ENCODE peak calls at places on chromosomes 4 and X, in five cellular contexts. W is AG08396, O is tibial artery, P is GDM1, N is HuH-7. Q is an unnamed sample.

GRCh38 chrX:135185795-135186443 is 14.7 kb upstream of the CT55 start:
- DNase-seq in W (peak; percentile 59), O (no peak), P (peak; percentile 18), N (peak; percentile 61), Q (no peak)

GRCh38 chr4:57044279-57044678 is 65.6 kb downstream of the POLR2B start:
- DNase-seq in W (no peak), O (no peak), P (no peak), N (no peak), Q (no peak)

GRCh38 chrX:24506082-24506481 is 41.0 kb downstream of the PDK3 start:
- DNase-seq in W (peak; percentile 15), O (no peak), P (no peak), N (no peak), Q (no peak)

GRCh38 chr4:4618846-4619245 is 77.0 kb upstream of the STX18 start:
- DNase-seq in W (no peak), O (no peak), P (no peak), N (no peak), Q (no peak)

GRCh38 chr4:1398686-1399507 is 7.3 kb downstream of the NKX1-1 start:
- DNase-seq in W (no peak), O (peak; percentile 48), P (no peak), N (no peak), Q (no peak)

GRCh38 chr4:101846550-101846949 is 56.0 kb downstream of the BANK1 start:
- DNase-seq in W (no peak), O (no peak), P (no peak), N (no peak), Q (no peak)

GRCh38 chr4:138927065-138927464 is 88.5 kb upstream of the NOCT start:
- DNase-seq in W (no peak), O (no peak), P (no peak), N (no peak), Q (no peak)

GRCh38 chr4:168264903-168265302 is 53.6 kb downstream of the DDX60 start:
- DNase-seq in W (no peak), O (no peak), P (no peak), N (no peak), Q (no peak)

GRCh38 chr4:127379499-127379898 is 253.3 kb upstream of the INTU start:
- DNase-seq in W (no peak), O (no peak), P (no peak), N (no peak), Q (no peak)

GRCh38 chr4:123562994-123563745 is 166.6 kb downstream of the SPRY1 start:
- DNase-seq in W (no peak), O (no peak), P (no peak), N (no peak), Q (no peak)

GRCh38 chr4:180059216-180059881 is 2183.9 kb upstream of the TENM3 start:
- DNase-seq in W (peak; percentile 2), O (no peak), P (no peak), N (no peak), Q (peak; percentile 35)